ENCODE peak calls at places on chromosome 16, in seven cellular contexts. G is upper lobe of right lung; P is CD8-positive, alpha-beta memory T cell; R is CD4-positive, CD25-positive, alpha-beta regulatory T cell; L is fibroblast of lung; M is T-helper 17 cell; K is Karpas-422. U is an unnamed sample.
A peak's percentile ranks its signal among the peaks of the same experiment; 100 is the strongest.

GRCh38 chr16:66746682-66747081 is 4.7 kb downstream of the DYNC1LI2 start:
- DNase-seq in M (no peak), L (peak; percentile 68), P (no peak), R (peak; percentile 18), G (no peak), K (no peak), U (no peak)

GRCh38 chr16:84518804-84519341 is 14.4 kb upstream of the MEAK7 start:
- DNase-seq in G (no peak), M (peak; percentile 36), P (peak; percentile 49), K (no peak), L (no peak), R (peak; percentile 86), U (no peak)

GRCh38 chr16:86387461-86388440 is 122.6 kb upstream of the FOXF1 start:
- DNase-seq in P (no peak), G (no peak), M (no peak), K (no peak), R (no peak), L (peak; percentile 100), U (no peak)

GRCh38 chr16:87681990-87682570 is 79.8 kb downstream of the JPH3 start:
- DNase-seq in M (no peak), P (no peak), L (peak; percentile 66), G (no peak), R (peak; percentile 31), K (peak; percentile 81), U (peak; percentile 69)

GRCh38 chr16:81583893-81584705 is 139.5 kb downstream of the CMIP start:
- DNase-seq in K (no peak), G (peak; percentile 78), P (no peak), R (no peak), M (no peak), L (peak; percentile 88), U (no peak)

GRCh38 chr16:72807287-72807686 is 240.6 kb downstream of the ZFHX3 start:
- DNase-seq in K (no peak), G (no peak), P (no peak), R (no peak), L (no peak), M (no peak), U (no peak)

GRCh38 chr16:76653390-76654026 is 376.3 kb downstream of the CNTNAP4 start:
- DNase-seq in K (peak; percentile 85), P (no peak), G (no peak), M (no peak), R (peak; percentile 21), L (peak; percentile 13), U (peak; percentile 59)

GRCh38 chr16:67683767-67684166 is 17.2 kb downstream of the C16orf86 start:
- DNase-seq in P (no peak), G (no peak), M (no peak), K (no peak), R (no peak), L (no peak), U (no peak)

GRCh38 chr16:54116126-54116525 is 170.5 kb downstream of the IRX3 start:
- DNase-seq in K (no peak), R (no peak), P (no peak), M (no peak), G (no peak), L (no peak), U (no peak)

GRCh38 chr16:20911361-20911760 is 10.8 kb downstream of the LYRM1 start:
- DNase-seq in M (no peak), R (no peak), G (no peak), P (no peak), K (peak; percentile 30), L (peak; percentile 76), U (no peak)

GRCh38 chr16:15644306-15644961 is 1.5 kb upstream of the MARF1 start:
- DNase-seq in G (no peak), K (no peak), R (no peak), L (peak; percentile 18), P (no peak), M (no peak), U (peak; percentile 18)

GRCh38 chr16:26027060-26027459 is 335.3 kb downstream of the HS3ST4 start:
- DNase-seq in R (no peak), K (no peak), P (no peak), M (no peak), L (no peak), G (no peak), U (no peak)

GRCh38 chr16:84686702-84687298 is 13.0 kb upstream of the USP10 start:
- DNase-seq in M (no peak), P (no peak), L (no peak), K (peak; percentile 52), G (no peak), R (no peak), U (peak; percentile 16)

GRCh38 chr16:57775661-57776469 is 26.4 kb downstream of the KIFC3 start:
- DNase-seq in R (no peak), M (no peak), G (no peak), K (no peak), L (no peak), P (no peak), U (no peak)

GRCh38 chr16:30382398-30383015 is at the start of gene SEPTIN1:
- DNase-seq in G (no peak), M (peak; percentile 63), R (peak; percentile 92), L (no peak), K (peak; percentile 81), P (peak; percentile 64), U (peak; percentile 88)

GRCh38 chr16:30605148-30605547 is 5.0 kb downstream of the ZNF689 start:
- DNase-seq in K (no peak), L (no peak), R (no peak), M (no peak), P (no peak), G (peak; percentile 70), U (no peak)

GRCh38 chr16:68190745-68191510 is 45.0 kb downstream of the ESRP2 start:
- DNase-seq in M (no peak), L (no peak), R (no peak), P (no peak), K (no peak), G (no peak), U (no peak)

GRCh38 chr16:88438084-88438870 is 14.8 kb upstream of the ZFPM1 start:
- DNase-seq in K (no peak), G (no peak), L (no peak), P (no peak), R (no peak), M (no peak), U (no peak)

GRCh38 chr16:28491080-28491969 is 549 bp downstream of the CLN3 start:
- DNase-seq in P (no peak), R (peak; percentile 29), G (peak; percentile 76), K (peak; percentile 63), L (no peak), M (no peak), U (peak; percentile 42)

GRCh38 chr16:70391881-70392481 is 45.3 kb downstream of the DDX19A start:
- DNase-seq in R (no peak), K (no peak), L (peak; percentile 50), M (no peak), P (no peak), G (no peak), U (no peak)

GRCh38 chr16:85451646-85452363 is 161.3 kb upstream of the GSE1 start:
- DNase-seq in M (no peak), K (no peak), G (no peak), P (no peak), L (no peak), R (no peak), U (no peak)

GRCh38 chr16:9929836-9930235 is 252.4 kb downstream of the GRIN2A start:
- DNase-seq in K (no peak), R (no peak), L (no peak), G (no peak), P (no peak), M (no peak), U (no peak)

GRCh38 chr16:85592700-85593502 is 20.2 kb upstream of the GSE1 start:
- DNase-seq in M (no peak), G (no peak), P (no peak), K (no peak), L (peak; percentile 68), R (no peak), U (no peak)

GRCh38 chr16:66425651-66426050 is 1.4 kb upstream of the BEAN1 start:
- DNase-seq in G (no peak), P (no peak), M (no peak), K (no peak), L (no peak), R (no peak), U (no peak)

GRCh38 chr16:89246383-89246902 is 28.9 kb downstream of the ZNF778 start:
- DNase-seq in G (no peak), M (no peak), K (no peak), R (no peak), L (no peak), P (no peak), U (no peak)

GRCh38 chr16:51545951-51546350 is 394.9 kb upstream of the SALL1 start:
- DNase-seq in P (no peak), G (no peak), M (no peak), R (no peak), K (no peak), L (no peak), U (no peak)

GRCh38 chr16:28212532-28212873 is 738 bp upstream of the XPO6 start:
- DNase-seq in M (no peak), R (no peak), L (peak; percentile 40), K (no peak), G (no peak), P (no peak), U (no peak)

GRCh38 chr16:25024900-25025299 is 9.7 kb upstream of the ARHGAP17 start:
- DNase-seq in P (no peak), R (no peak), L (no peak), G (no peak), M (no peak), K (no peak), U (no peak)

GRCh38 chr16:3456374-3456773 is 12.9 kb downstream of the NAA60 start:
- DNase-seq in R (no peak), M (no peak), G (no peak), L (no peak), P (no peak), K (no peak), U (no peak)
- H3K9me3 ChIP-seq in R (no peaks in the 10 kb centered on the region), M (no peaks in the 10 kb centered on the region), G (no peaks in the 10 kb centered on the region), L (no peaks in the 10 kb centered on the region), P (no peaks in the 10 kb centered on the region), K (no peaks in the 10 kb centered on the region), U (no peaks in the 10 kb centered on the region)

GRCh38 chr16:63913278-63913677 is 1208.6 kb downstream of the CDH11 start:
- DNase-seq in L (no peak), K (no peak), R (no peak), M (no peak), P (no peak), G (no peak), U (no peak)
- H3K9me3 ChIP-seq in L (no peaks in the 10 kb centered on the region), K (no peaks in the 10 kb centered on the region), R (peaks cover 14% of the 10 kb centered on the region), M (no peaks in the 10 kb centered on the region), P (peaks cover 5% of the 10 kb centered on the region), G (no peaks in the 10 kb centered on the region), U (no peaks in the 10 kb centered on the region)

GRCh38 chr16:31780342-31780741 is 93.3 kb upstream of the ZNF267 start:
- DNase-seq in M (no peak), G (no peak), P (no peak), L (no peak), K (no peak), R (no peak), U (no peak)

GRCh38 chr16:31785126-31785525 is 88.5 kb upstream of the ZNF267 start:
- DNase-seq in L (no peak), R (no peak), G (no peak), M (no peak), P (no peak), K (no peak), U (no peak)
- H3K9me3 ChIP-seq in L (no peaks in the 10 kb centered on the region), R (peaks cover 56% of the 10 kb centered on the region), G (peaks cover 45% of the 10 kb centered on the region), M (peaks cover 13% of the 10 kb centered on the region), P (peaks cover 4% of the 10 kb centered on the region), K (peaks cover 18% of the 10 kb centered on the region), U (peaks cover 12% of the 10 kb centered on the region)

DNA sequence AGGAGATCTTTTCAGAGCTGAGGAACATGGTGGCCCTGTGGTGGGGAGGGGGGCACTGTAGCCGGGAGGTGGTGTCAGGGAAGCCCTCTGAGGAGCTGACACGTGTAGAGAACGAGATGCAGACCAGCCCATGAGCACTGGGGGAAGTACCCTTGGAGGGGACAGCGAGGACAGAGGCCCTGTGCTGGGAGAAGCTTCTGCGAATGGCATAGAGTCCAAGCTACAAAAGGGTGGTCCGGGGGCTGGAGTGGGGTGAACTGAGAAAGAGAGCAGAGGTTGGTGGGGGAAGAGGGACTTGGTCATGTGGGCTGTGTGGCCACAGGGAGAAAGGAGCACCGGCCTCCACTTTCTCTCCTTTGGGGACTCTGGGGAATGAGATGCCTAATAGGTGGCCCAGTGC is 270.8 kb downstream of the CBLN1 start:
- DNase-seq in K (no peak), M (no peak), R (no peak), L (no peak), P (no peak), G (no peak), U (no peak)
- H3K9me3 ChIP-seq in K (no peaks in the 10 kb centered on the region), M (no peaks in the 10 kb centered on the region), R (no peaks in the 10 kb centered on the region), L (no peaks in the 10 kb centered on the region), P (no peaks in the 10 kb centered on the region), G (no peaks in the 10 kb centered on the region), U (no peaks in the 10 kb centered on the region)

U was measured in OCI-LY7.